ENCODE peak calls at places on chromosomes 4 and X, in seven cellular contexts. N is CD8-positive, alpha-beta memory T cell; D is CD4-positive, CD25-positive, alpha-beta regulatory T cell; R is stimulated activated CD8-positive, alpha-beta memory T cell treated with anti-CD3 and anti-CD28 coated beads, Interleukin-15, amount 100 ng/mL, for 1 hour; V is cardiac fibroblast; I is BJ; F is neural crest cell. H is an unnamed sample.

GRCh38 chr4:122508083-122508482 is 51.6 kb upstream of the IL2 start:
- DNase-seq in I (no peak), D (no peak), R (no peak), V (no peak), N (no peak), F (no peak), H (no peak)

GRCh38 chr4:2741626-2742025 is 14.5 kb downstream of the TNIP2 start:
- DNase-seq in F (no peak), I (no peak), V (peak; percentile 56), N (no peak), D (no peak), R (no peak), H (no peak)

GRCh38 chrX:57286507-57287251 is at the start of gene FAAH2:
- DNase-seq in D (peak; percentile 57), R (peak; percentile 10), V (no peak), N (peak; percentile 72), F (no peak), I (no peak), H (no peak)

GRCh38 chr4:19521151-19521550 is 730.6 kb upstream of the SLIT2 start:
- DNase-seq in V (no peak), R (no peak), I (no peak), F (no peak), D (no peak), N (no peak), H (no peak)

GRCh38 chr4:70425306-70425705 is 27.6 kb downstream of the OPRPN start:
- DNase-seq in V (no peak), N (no peak), F (no peak), D (no peak), R (no peak), I (no peak), H (no peak)

GRCh38 chr4:99458911-99459447 is 23.8 kb upstream of the ADH7 start:
- DNase-seq in F (no peak), V (no peak), I (no peak), D (no peak), N (no peak), R (no peak), H (peak; percentile 6)

GRCh38 chr4:106494066-106494465 is 125.5 kb upstream of the GIMD1 start:
- DNase-seq in D (no peak), F (no peak), V (peak; percentile 71), R (no peak), N (no peak), I (no peak), H (peak; percentile 14)

GRCh38 chrX:16120431-16120830 is 2.9 kb upstream of the GRPR start:
- DNase-seq in N (no peak), V (no peak), R (no peak), F (no peak), D (no peak), I (no peak), H (no peak)

GRCh38 chr4:4766570-4766969 is 92.9 kb upstream of the MSX1 start:
- DNase-seq in F (no peak), I (no peak), N (no peak), V (no peak), R (no peak), D (no peak), H (no peak)

GRCh38 chr4:7124643-7125442 is 57.0 kb upstream of the GRPEL1 start:
- DNase-seq in N (no peak), V (peak; percentile 87), R (no peak), I (no peak), F (no peak), D (no peak), H (peak; percentile 80)

GRCh38 chrX:132837971-132838370 is 120.5 kb downstream of the HS6ST2 start:
- DNase-seq in I (no peak), N (no peak), V (no peak), R (no peak), D (no peak), F (no peak), H (no peak)

GRCh38 chr4:84493092-84493850 is 5.8 kb downstream of the NKX6-1 start:
- DNase-seq in V (peak; percentile 24), R (no peak), N (no peak), D (no peak), I (no peak), F (peak; percentile 56), H (no peak)

GRCh38 chrX:41177297-41177696 is 92.1 kb downstream of the USP9X start:
- DNase-seq in D (no peak), R (no peak), N (no peak), I (no peak), V (no peak), F (no peak), H (no peak)

GRCh38 chrX:7993873-7994272 is 66.7 kb upstream of the PNPLA4 start:
- DNase-seq in I (no peak), R (no peak), N (no peak), V (no peak), D (no peak), F (no peak), H (no peak)

GRCh38 chrX:136896121-136896914 is 15.8 kb upstream of the RBMX start:
- DNase-seq in F (no peak), D (no peak), N (no peak), V (no peak), R (no peak), I (no peak), H (no peak)

GRCh38 chr4:175811171-175811570 is 893 bp downstream of the GPM6A start:
- DNase-seq in R (no peak), I (no peak), F (no peak), D (no peak), V (no peak), N (no peak), H (no peak)

GRCh38 chrX:2748171-2748814 is 3.5 kb upstream of the XG start:
- DNase-seq in I (no peak), N (no peak), D (no peak), F (no peak), R (no peak), V (no peak), H (no peak)

GRCh38 chr4:4481394-4482000 is 60.4 kb downstream of the STX18 start:
- DNase-seq in D (no peak), N (no peak), R (no peak), I (no peak), F (no peak), V (no peak), H (no peak)

GRCh38 chrX:153864561-153865320 is 21.2 kb downstream of the L1CAM start:
- DNase-seq in D (no peak), I (no peak), V (no peak), F (no peak), N (no peak), R (no peak), H (no peak)

GRCh38 chrX:15143050-15143824 is 126.6 kb downstream of the ASB9 start:
- DNase-seq in I (no peak), N (peak; percentile 52), R (peak; percentile 21), V (peak; percentile 46), F (peak; percentile 35), D (peak; percentile 45), H (no peak)

GRCh38 chr4:145760176-145760575 is 80.2 kb downstream of the C4orf51 start:
- DNase-seq in N (no peak), V (no peak), I (no peak), F (no peak), D (no peak), R (no peak), H (no peak)

GRCh38 chrX:45502396-45502795 is 301.7 kb upstream of the DIPK2B start:
- DNase-seq in D (no peak), N (no peak), R (no peak), I (no peak), V (no peak), F (no peak), H (no peak)

GRCh38 chr4:100189820-100190642 is at the start of gene DDIT4L:
- DNase-seq in N (no peak), I (no peak), D (no peak), F (peak; percentile 8), V (peak; percentile 33), R (no peak), H (no peak)

GRCh38 chr4:20430555-20430954 is 178.8 kb downstream of the SLIT2 start:
- DNase-seq in N (no peak), V (peak; percentile 44), D (no peak), I (no peak), R (no peak), F (no peak), H (no peak)

GRCh38 chrX:40105016-40105790 is 7.4 kb upstream of the BCOR start:
- DNase-seq in V (peak; percentile 35), N (peak; percentile 53), F (no peak), D (no peak), I (no peak), R (no peak), H (no peak)

GRCh38 chr4:8214091-8214490 is 15.0 kb downstream of the SH3TC1 start:
- DNase-seq in N (no peak), R (no peak), I (no peak), D (no peak), F (no peak), V (no peak), H (no peak)

GRCh38 chr4:75985116-75985515 is 5.6 kb downstream of the SDAD1 start:
- DNase-seq in F (no peak), R (no peak), N (no peak), I (peak; percentile 39), D (no peak), V (peak; percentile 89), H (peak; percentile 79)

GRCh38 chr4:56651071-56651384 is 30.1 kb downstream of the HOPX start:
- DNase-seq in V (no peak), N (no peak), D (no peak), R (no peak), I (no peak), F (no peak), H (no peak)

H was measured in non-pigmented ciliary epithelial cell.